ENCODE peak calls at places on chromosomes 11 and 22, in nine cellular contexts. R, J, H, B, P, C, L, T and U are unnamed samples.

GRCh38 chr11:100808904-100809491 is 121.9 kb downstream of the ARHGAP42 start:
- DNase-seq in R (no peak), J (no peak), H (no peak), B (peak), P (peak), C (no peak), L (peak), T (no peak), U (peak)

GRCh38 chr22:11253000-11253511 is 4274.9 kb upstream of the OR11H1 start:
- DNase-seq in R (no peak), J (peak), H (peak), B (no peak), P (no peak), C (no peak), L (no peak), T (no peak), U (no peak)

GRCh38 chr22:49440931-49441330 is 386.7 kb downstream of the BRD1 start:
- DNase-seq in R (no peak), J (no peak), H (no peak), B (no peak), P (no peak), C (no peak), L (no peak), T (no peak), U (no peak)

GRCh38 chr11:122743949-122744876 is 88.7 kb downstream of the UBASH3B start:
- DNase-seq in R (peak), J (peak), H (no peak), B (no peak), P (no peak), C (no peak), L (no peak), T (peak), U (no peak)

GRCh38 chr11:82978422-82979099 is 77.0 kb downstream of the DDIAS start:
- DNase-seq in R (no peak), J (no peak), H (no peak), B (peak), P (peak), C (no peak), L (peak), T (no peak), U (peak)

GRCh38 chr11:107545101-107545514 is 20.4 kb downstream of the ALKBH8 start:
- DNase-seq in R (no peak), J (no peak), H (no peak), B (peak), P (peak), C (no peak), L (peak), T (no peak), U (peak)

GRCh38 chr22:28397324-28397723 is 282.3 kb downstream of the TTC28 start:
- DNase-seq in R (no peak), J (no peak), H (no peak), B (no peak), P (no peak), C (no peak), L (no peak), T (no peak), U (no peak)

GRCh38 chr11:117484159-117484558 is 156.5 kb downstream of the CEP164 start:
- DNase-seq in R (no peak), J (no peak), H (no peak), B (no peak), P (no peak), C (no peak), L (no peak), T (no peak), U (no peak)

GRCh38 chr22:49780281-49780991 is 47.2 kb downstream of the BRD1 start:
- DNase-seq in R (no peak), J (no peak), H (no peak), B (no peak), P (no peak), C (no peak), L (no peak), T (no peak), U (peak)

GRCh38 chr11:123527947-123528346 is 97.9 kb downstream of the GRAMD1B start:
- DNase-seq in R (no peak), J (no peak), H (no peak), B (no peak), P (no peak), C (no peak), L (no peak), T (no peak), U (no peak)

GRCh38 chr11:96317985-96318384 is 25.0 kb downstream of the MAML2 start:
- DNase-seq in R (no peak), J (no peak), H (no peak), B (peak), P (no peak), C (no peak), L (no peak), T (no peak), U (no peak)

GRCh38 chr11:70483077-70483861 is 84.9 kb downstream of the CTTN start:
- DNase-seq in R (no peak), J (no peak), H (no peak), B (peak), P (no peak), C (no peak), L (peak), T (no peak), U (peak)